ENCODE peak calls at places on chromosomes 4 and X, in nine cellular contexts. N is fibroblast of pulmonary artery, H is astrocyte of the spinal cord, O is left lung, P is adrenal gland, X is AG04449, T is brain microvascular endothelial cell, L is Calu3, W is nephron progenitor cell. I is an unnamed sample.

GRCh38 chr4:134202557-134202956 is 968 bp upstream of the PABPC4L start:
- DNase-seq in N (peak), T (no peak), W (no peak), O (no peak), L (no peak), H (peak), P (no peak), X (no peak), I (no peak)

GRCh38 chrX:48697182-48697727 is 721 bp downstream of the SUV39H1 start:
- DNase-seq in X (no peak), N (no peak), H (no peak), W (no peak), O (no peak), L (no peak), P (no peak), T (no peak), I (no peak)

GRCh38 chrX:108307408-108308085 is 130.7 kb downstream of the COL4A6 start:
- DNase-seq in H (no peak), L (no peak), W (no peak), P (no peak), O (peak), N (peak), T (peak), X (no peak), I (no peak)

GRCh38 chr4:151537726-151538125 is 128.8 kb downstream of the FHIP1A start:
- DNase-seq in H (peak), P (peak), X (no peak), W (no peak), O (no peak), T (no peak), L (no peak), N (peak), I (no peak)

GRCh38 chr4:1413687-1414479 is 7.6 kb upstream of the NKX1-1 start:
- DNase-seq in H (no peak), L (no peak), O (no peak), T (no peak), P (no peak), N (no peak), W (no peak), X (no peak), I (no peak)

GRCh38 chr4:184668511-184669114 is 19.1 kb downstream of the PRIMPOL start:
- DNase-seq in W (no peak), L (no peak), T (no peak), X (no peak), P (no peak), N (peak), H (no peak), O (no peak), I (no peak)

GRCh38 chr4:89878611-89879010 is 16.0 kb upstream of the MMRN1 start:
- DNase-seq in W (no peak), H (no peak), T (no peak), O (no peak), L (no peak), N (peak), X (no peak), P (no peak), I (no peak)

GRCh38 chrX:94455782-94456181 is 781.8 kb downstream of the FAM133A start:
- DNase-seq in N (no peak), H (no peak), P (no peak), W (no peak), O (no peak), L (no peak), T (no peak), X (no peak), I (no peak)

GRCh38 chr4:98542011-98542410 is 116.4 kb downstream of the TSPAN5 start:
- DNase-seq in L (no peak), N (no peak), T (no peak), O (no peak), X (no peak), P (no peak), H (no peak), W (no peak), I (no peak)

GRCh38 chr4:163540977-163541376 is 46.5 kb downstream of the TMA16 start:
- DNase-seq in T (peak), P (no peak), O (no peak), H (peak), X (peak), W (no peak), L (no peak), N (peak), I (no peak)

GRCh38 chrX:137428251-137428661 is 137.7 kb upstream of the ZIC3 start:
- DNase-seq in W (peak), O (no peak), H (no peak), P (no peak), X (no peak), N (no peak), T (no peak), L (no peak), I (no peak)

GRCh38 chrX:137430984-137431475 is 134.9 kb upstream of the ZIC3 start:
- DNase-seq in L (no peak), N (no peak), O (no peak), X (no peak), T (no peak), P (no peak), H (no peak), W (no peak), I (no peak)

GRCh38 chrX:137431693-137432488 is 134.0 kb upstream of the ZIC3 start:
- DNase-seq in T (no peak), L (no peak), H (no peak), P (no peak), N (no peak), W (peak), X (no peak), O (no peak), I (no peak)

GRCh38 chrX:137428777-137429564 is 137.0 kb upstream of the ZIC3 start:
- DNase-seq in T (no peak), H (no peak), W (peak), O (no peak), L (no peak), P (no peak), X (no peak), N (no peak), I (no peak)

DNA sequence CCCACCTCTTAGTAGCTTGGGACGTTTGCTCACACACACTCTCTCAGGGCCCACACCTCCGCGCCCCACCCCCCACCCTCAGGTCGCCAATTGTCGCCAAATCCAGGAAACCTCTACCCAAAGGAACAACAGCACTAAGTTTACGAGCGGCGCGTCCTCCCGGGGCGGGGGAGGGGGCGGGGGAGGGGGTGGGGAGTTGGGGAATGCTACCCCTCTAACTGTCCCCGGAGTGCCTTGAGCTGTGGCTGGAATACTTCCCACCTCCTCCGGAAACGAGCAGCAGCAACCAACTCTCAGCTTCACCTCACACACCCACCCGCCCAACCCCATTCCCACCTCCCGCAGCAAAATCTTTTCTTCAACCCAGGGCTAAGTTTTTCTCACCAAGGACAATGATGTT is 135.6 kb upstream of the ZIC3 start:
- DNase-seq in P (no peak), O (no peak), W (no peak), N (no peak), T (no peak), L (no peak), X (no peak), H (no peak), I (no peak)
- TF ChIP-seq CTCF in P (no peak), O (no peak), W (no peak), N (no peak), T (no peak), L (no peak), X (no peak), H (no peak), I (no peak)

GRCh38 chrX:131675596-131676194 is 131.8 kb downstream of the OR13H1 start:
- DNase-seq in X (no peak), P (no peak), T (peak), L (peak), N (peak), O (no peak), W (peak), H (peak), I (no peak)
- TF ChIP-seq CTCF in X (no peak), P (peak), T (peak), L (peak), N (peak), O (no peak), W (peak), H (peak), I (no peak)

GRCh38 chr4:37188100-37188499 is 56.4 kb upstream of the NWD2 start:
- DNase-seq in N (no peak), W (no peak), T (no peak), O (peak), L (peak), H (no peak), X (no peak), P (no peak), I (no peak)
- TF ChIP-seq CTCF in N (no peak), W (peak), T (no peak), O (no peak), L (no peak), H (no peak), X (no peak), P (no peak), I (no peak)

DNA sequence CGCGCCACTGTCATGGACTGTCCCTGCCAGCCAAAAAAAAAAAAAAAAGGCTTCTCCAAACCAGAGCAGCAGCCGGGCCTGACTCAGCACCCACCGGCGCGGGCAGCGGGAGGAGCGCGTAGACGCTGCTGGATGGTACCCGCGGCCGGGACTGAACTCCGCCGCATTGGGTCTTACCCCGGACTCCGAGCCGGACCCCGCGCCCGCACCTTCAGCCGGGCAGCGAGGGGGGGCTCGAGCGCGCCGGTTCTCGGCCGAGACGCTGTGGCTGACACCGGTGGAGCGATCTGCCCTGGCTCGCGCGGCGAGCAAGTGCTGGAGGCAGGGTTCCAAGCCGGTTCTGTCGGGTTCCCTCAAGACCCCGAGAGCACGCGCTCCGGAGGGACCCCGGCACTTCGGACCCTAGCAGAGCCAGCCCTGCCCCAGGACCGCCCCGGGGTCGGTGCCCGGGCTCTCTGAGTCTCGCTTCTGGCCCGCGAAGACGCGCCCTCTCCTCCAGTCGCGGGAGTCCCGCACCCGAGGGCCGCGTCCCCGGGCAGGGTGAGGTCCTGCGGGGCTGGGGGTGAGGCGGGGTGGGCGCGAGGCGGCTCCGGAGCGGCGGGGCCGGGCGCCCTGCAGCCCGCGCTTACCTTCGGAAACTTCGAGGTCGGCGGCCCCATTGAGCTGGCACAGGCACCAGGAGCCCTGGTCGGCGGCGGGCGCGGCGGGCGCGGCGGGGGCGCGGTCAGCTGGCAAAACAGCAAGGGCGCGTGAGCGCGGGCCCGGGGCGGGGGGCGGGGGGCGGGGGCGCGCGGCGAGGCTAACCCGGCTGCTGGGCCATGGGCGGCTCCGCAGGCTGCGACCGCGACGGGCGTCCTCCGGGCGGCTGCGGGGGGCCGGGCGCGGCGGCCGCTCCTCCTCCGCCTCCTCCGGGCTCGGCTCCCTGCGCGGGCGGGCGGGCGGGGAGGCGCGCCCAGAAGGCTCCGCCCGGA is 11.8 kb upstream of the MAN2B2 start:
- DNase-seq in X (no peak), O (peak), W (peak), P (no peak), H (peak), N (no peak), T (no peak), L (peak), I (no peak)
- TF ChIP-seq CTCF in X (no peak), O (no peak), W (no peak), P (no peak), H (no peak), N (no peak), T (no peak), L (no peak), I (no peak)

GRCh38 chrX:139931646-139932076 is 1.2 kb downstream of the ATP11C start:
- DNase-seq in L (no peak), P (no peak), N (no peak), T (no peak), H (no peak), O (no peak), X (no peak), W (peak), I (no peak)

GRCh38 chrX:139933904-139934303 is 1.1 kb upstream of the ATP11C start:
- DNase-seq in O (no peak), W (no peak), H (no peak), L (no peak), P (no peak), T (no peak), N (no peak), X (no peak), I (no peak)

GRCh38 chrX:139932077-139932900 is 564 bp downstream of the ATP11C start:
- DNase-seq in H (no peak), T (no peak), L (peak), W (peak), P (peak), O (peak), N (peak), X (no peak), I (no peak)

GRCh38 chrX:139930923-139931645 is 1.8 kb downstream of the ATP11C start:
- DNase-seq in X (no peak), H (no peak), W (peak), N (peak), P (no peak), L (peak), O (peak), T (no peak), I (no peak)

DNA sequence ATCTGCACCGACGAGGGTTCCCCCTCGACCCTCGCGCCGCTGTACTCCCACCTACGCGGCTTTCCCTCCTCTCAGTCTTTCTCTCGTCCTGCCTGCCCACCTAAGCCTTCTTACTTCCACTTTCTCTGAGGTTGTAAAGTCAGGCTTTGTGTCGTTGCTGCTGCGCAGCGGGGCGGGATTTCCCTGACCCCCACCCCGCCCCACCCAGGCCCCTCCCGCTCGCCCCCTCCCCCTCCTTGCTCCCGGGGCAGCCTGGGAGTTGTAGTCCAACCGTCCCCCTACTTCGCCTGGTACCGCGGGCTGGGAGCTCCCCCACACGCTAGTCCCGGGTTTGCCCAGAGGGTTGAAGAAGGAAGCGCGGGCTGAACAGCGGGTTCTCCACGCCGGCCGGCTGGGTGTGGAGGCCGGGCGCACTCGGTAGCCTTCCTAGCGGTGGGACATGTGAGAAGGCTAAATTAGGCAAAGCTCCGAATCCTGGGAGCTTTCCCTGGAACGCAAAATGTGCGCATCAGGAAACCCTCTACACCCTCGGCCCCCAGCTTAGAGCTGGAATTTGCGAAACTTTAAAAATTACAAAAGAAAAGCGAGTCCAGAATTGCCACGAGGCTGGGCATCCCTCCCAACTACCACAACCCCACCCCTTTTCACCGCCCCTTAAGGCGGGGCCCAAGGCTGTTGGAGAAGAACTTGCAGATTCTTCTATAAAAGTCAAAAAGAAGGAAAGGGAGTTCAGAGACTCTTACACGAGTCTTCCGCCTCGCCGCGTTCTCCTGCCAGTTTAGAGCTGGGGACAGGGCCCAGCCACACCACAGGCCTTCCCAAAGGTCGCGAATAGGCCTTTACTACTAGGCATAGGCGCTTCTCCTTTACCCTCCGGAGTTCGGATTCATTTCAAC is at the start of gene ATP11C:
- DNase-seq in O (peak), H (peak), P (peak), X (peak), N (peak), T (peak), W (peak), L (peak), I (peak)
- TF ChIP-seq CTCF in O (no peak), H (peak), P (no peak), X (peak), N (no peak), T (no peak), W (no peak), L (no peak), I (no peak)

DNA sequence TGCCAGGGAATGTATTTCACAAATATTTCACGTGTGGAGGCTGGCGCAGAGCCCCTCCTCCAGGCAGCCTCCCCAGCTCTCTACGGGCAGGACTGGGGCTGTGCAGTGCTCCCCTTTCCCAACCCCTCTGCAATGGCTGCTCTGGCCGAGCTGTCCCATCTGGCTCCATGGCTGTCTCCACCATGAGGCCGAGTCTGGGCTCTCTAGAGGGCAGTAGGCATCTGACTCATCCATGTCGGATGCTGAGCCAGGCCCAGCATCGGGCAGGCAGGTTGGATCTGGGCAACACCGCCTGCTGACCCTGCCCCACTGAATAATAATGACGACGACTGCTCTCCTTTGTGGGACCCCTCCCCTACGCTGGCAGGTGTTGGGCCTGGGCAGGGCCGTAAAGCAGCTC is 11.0 kb upstream of the SH3TC1 start:
- DNase-seq in L (peak), N (no peak), W (no peak), T (no peak), X (no peak), P (peak), O (peak), H (peak), I (no peak)
- TF ChIP-seq CTCF in L (no peak), N (no peak), W (no peak), T (no peak), X (no peak), P (no peak), O (no peak), H (no peak), I (no peak)

GRCh38 chr4:180456928-180457327 is 1786.3 kb upstream of the TENM3 start:
- DNase-seq in W (no peak), H (no peak), L (no peak), N (no peak), O (no peak), P (no peak), T (no peak), X (no peak), I (no peak)
- TF ChIP-seq CTCF in W (no peak), H (peak), L (no peak), N (no peak), O (no peak), P (no peak), T (peak), X (no peak), I (no peak)

GRCh38 chr4:15778191-15778741 is at the start of gene CD38:
- DNase-seq in N (no peak), P (no peak), H (no peak), W (peak), T (peak), O (peak), X (no peak), L (peak), I (no peak)

GRCh38 chr4:15779789-15780188 is 1.7 kb downstream of the CD38 start:
- DNase-seq in N (no peak), O (no peak), L (no peak), H (no peak), X (no peak), T (no peak), P (no peak), W (no peak), I (no peak)

GRCh38 chr4:15779336-15779735 is 1.2 kb downstream of the CD38 start:
- DNase-seq in N (peak), H (peak), P (peak), W (peak), X (no peak), L (peak), T (peak), O (no peak), I (no peak)

GRCh38 chr4:15777697-15778096 is 431 bp upstream of the CD38 start:
- DNase-seq in O (no peak), H (no peak), P (no peak), T (no peak), N (no peak), W (no peak), X (no peak), L (no peak), I (no peak)

GRCh38 chr4:15778742-15779231 is 659 bp downstream of the CD38 start:
- DNase-seq in P (no peak), W (peak), H (peak), X (no peak), O (peak), N (no peak), L (peak), T (peak), I (no peak)
- TF ChIP-seq CTCF in P (no peak), W (no peak), H (no peak), X (no peak), O (no peak), N (no peak), L (no peak), T (no peak), I (no peak)

I was measured in omental fat pad.